ENCODE peak calls at places on chromosome 10, in ten cellular contexts. R, X, U, N, B, C, A, H, J and Q are unnamed samples.

GRCh38 chr10:130242483-130242882 is 106.3 kb downstream of the GLRX3 start:
- DNase-seq in R (no peak), X (no peak), U (no peak), N (no peak), B (no peak), C (no peak), A (no peak), H (no peak), J (no peak), Q (peak)

GRCh38 chr10:76583711-76584161 is 1053.9 kb downstream of the KCNMA1 start:
- DNase-seq in R (peak), X (peak), U (no peak), N (no peak), B (no peak), C (no peak), A (no peak), H (no peak), J (no peak), Q (peak)

GRCh38 chr10:7659560-7659959 is 7.2 kb downstream of the ITIH5 start:
- DNase-seq in R (no peak), X (no peak), U (no peak), N (no peak), B (no peak), C (no peak), A (no peak), H (no peak), J (no peak), Q (no peak)

GRCh38 chr10:100655760-100656421 is 89.5 kb upstream of the PAX2 start:
- DNase-seq in R (no peak), X (no peak), U (no peak), N (no peak), B (no peak), C (no peak), A (no peak), H (peak), J (no peak), Q (peak)

GRCh38 chr10:132944510-132944909 is 2.1 kb upstream of the CFAP46 start:
- DNase-seq in R (no peak), X (no peak), U (no peak), N (no peak), B (no peak), C (no peak), A (no peak), H (no peak), J (no peak), Q (no peak)

GRCh38 chr10:5518143-5518542 is 6.6 kb upstream of the CALML3 start:
- DNase-seq in R (no peak), X (no peak), U (no peak), N (peak), B (no peak), C (peak), A (no peak), H (no peak), J (no peak), Q (no peak)

GRCh38 chr10:31320598-31321211 is 1.7 kb downstream of the ZEB1 start:
- DNase-seq in R (no peak), X (peak), U (no peak), N (peak), B (peak), C (no peak), A (peak), H (peak), J (peak), Q (peak)

GRCh38 chr10:24579911-24580310 is 143.8 kb downstream of the ARHGAP21 start:
- DNase-seq in R (no peak), X (no peak), U (no peak), N (no peak), B (no peak), C (no peak), A (no peak), H (no peak), J (no peak), Q (peak)

GRCh38 chr10:60187691-60188090 is 202.0 kb downstream of the ANK3 start:
- DNase-seq in R (no peak), X (no peak), U (no peak), N (no peak), B (no peak), C (no peak), A (no peak), H (no peak), J (no peak), Q (no peak)